ENCODE peak calls at places on chromosomes 13 and 19, in eight cellular contexts. K is left lung; T is AG08396; J is iPS-NIHi11; N is stimulated activated CD4-positive, alpha-beta T cell treated with anti-CD3 and anti-CD28 coated beads, Interleukin-12 subunit alpha, Interleukin-12 subunit beta, amount 100 ng/mL, for 48 hours; V is HT-29; G is IMR-90; R is neural crest cell. Y is an unnamed sample.

GRCh38 chr13:50319603-50320296 is 304.5 kb downstream of the KCNRG start:
- DNase-seq in K (no peak), T (no peak), J (no peak), N (no peak), V (peak; percentile 80), G (peak; percentile 29), R (no peak), Y (no peak)

GRCh38 chr13:45781553-45782326 is 69.8 kb downstream of the SIAH3 start:
- DNase-seq in K (no peak), T (no peak), J (peak; percentile 25), N (no peak), V (no peak), G (no peak), R (no peak), Y (no peak)

GRCh38 chr19:18842166-18842565 is 10.4 kb downstream of the UPF1 start:
- DNase-seq in K (no peak), T (no peak), J (no peak), N (no peak), V (no peak), G (no peak), R (no peak), Y (no peak)

GRCh38 chr13:78054152-78054551 is 135.5 kb upstream of the EDNRB start:
- DNase-seq in K (no peak), T (no peak), J (no peak), N (no peak), V (no peak), G (no peak), R (no peak), Y (no peak)

GRCh38 chr19:44582581-44583265 is 30.6 kb upstream of the IGSF23 start:
- DNase-seq in K (no peak), T (peak; percentile 41), J (peak; percentile 90), N (no peak), V (peak; percentile 52), G (no peak), R (peak; percentile 34), Y (no peak)

GRCh38 chr19:50844296-50844935 is 10.3 kb upstream of the KLK3 start:
- DNase-seq in K (no peak), T (no peak), J (no peak), N (no peak), V (no peak), G (no peak), R (no peak), Y (no peak)

GRCh38 chr13:99653526-99653925 is 152.3 kb downstream of the TM9SF2 start:
- DNase-seq in K (no peak), T (no peak), J (no peak), N (no peak), V (no peak), G (no peak), R (no peak), Y (no peak)

GRCh38 chr13:90968510-90968909 is 379.0 kb upstream of the MIR17HG start:
- DNase-seq in K (no peak), T (no peak), J (peak; percentile 62), N (no peak), V (peak; percentile 58), G (no peak), R (peak; percentile 20), Y (no peak)

GRCh38 chr13:109369357-109370052 is 416.9 kb downstream of the IRS2 start:
- DNase-seq in K (no peak), T (no peak), J (no peak), N (no peak), V (no peak), G (no peak), R (no peak), Y (no peak)

GRCh38 chr13:48643159-48643558 is 10.6 kb upstream of the CYSLTR2 start:
- DNase-seq in K (no peak), T (no peak), J (no peak), N (no peak), V (no peak), G (no peak), R (no peak), Y (no peak)

GRCh38 chr13:26050568-26051230 is 1.1 kb downstream of the SHISA2 start:
- DNase-seq in K (no peak), T (no peak), J (peak; percentile 63), N (no peak), V (no peak), G (no peak), R (peak; percentile 33), Y (no peak)

GRCh38 chr19:4870025-4870700 is 2.7 kb upstream of the PLIN3 start:
- DNase-seq in K (peak; percentile 81), T (peak; percentile 82), J (peak; percentile 11), N (peak; percentile 11), V (peak; percentile 53), G (peak; percentile 92), R (no peak), Y (no peak)

GRCh38 chr13:28678809-28679208 is 19.9 kb downstream of the POMP start:
- DNase-seq in K (no peak), T (no peak), J (no peak), N (no peak), V (no peak), G (no peak), R (no peak), Y (no peak)

GRCh38 chr13:36344173-36344572 is 2.0 kb downstream of the SPART start:
- DNase-seq in K (no peak), T (peak; percentile 17), J (no peak), N (no peak), V (no peak), G (peak; percentile 70), R (no peak), Y (no peak)

GRCh38 chr13:113029487-113030258 is 60.7 kb downstream of the MCF2L start:
- DNase-seq in K (no peak), T (peak; percentile 58), J (peak; percentile 88), N (no peak), V (peak; percentile 53), G (no peak), R (peak; percentile 86), Y (peak; percentile 53)

GRCh38 chr13:50589651-50590054 is 253.8 kb downstream of the DLEU7 start:
- DNase-seq in K (no peak), T (peak; percentile 47), J (no peak), N (no peak), V (no peak), G (peak; percentile 85), R (no peak), Y (no peak)

GRCh38 chr19:1767464-1767933 is 14.2 kb downstream of the ONECUT3 start:
- DNase-seq in K (no peak), T (peak; percentile 89), J (peak; percentile 92), N (no peak), V (no peak), G (no peak), R (peak; percentile 78), Y (peak; percentile 79)

GRCh38 chr19:11581740-11582139 is 4.3 kb upstream of the ACP5 start:
- DNase-seq in K (no peak), T (no peak), J (no peak), N (no peak), V (no peak), G (peak; percentile 52), R (no peak), Y (peak; percentile 59)

GRCh38 chr19:5188548-5189317 is 151.9 kb downstream of the PTPRS start:
- DNase-seq in K (no peak), T (no peak), J (no peak), N (no peak), V (no peak), G (no peak), R (no peak), Y (no peak)